ENCODE peak calls at places on chromosomes 13 and 19, in seven cellular contexts. P is adrenal gland, C is heart right ventricle, O is mammary epithelial cell, D is OCI-LY7, T is GM23338, M is cardiac muscle cell. U is an unnamed sample. For H3K36me3, the result is how much of the 10 kb centered on the place peaks cover.

GRCh38 chr13:35711909-35712308 is 235.4 kb upstream of the MAB21L1 start:
- DNase-seq in O (no peak), M (no peak), D (no peak), C (no peak), P (no peak), T (no peak), U (no peak)

GRCh38 chr19:45439569-45440258 is 16.0 kb upstream of the ERCC1 start:
- DNase-seq in P (peak), C (peak), O (peak), D (peak), T (peak), M (peak), U (no peak)

GRCh38 chr13:114110091-114110829 is 22.2 kb downstream of the RASA3 start:
- DNase-seq in M (no peak), T (peak), O (no peak), D (peak), C (no peak), P (peak), U (no peak)

GRCh38 chr13:52348983-52349780 is 56.8 kb downstream of the THSD1 start:
- DNase-seq in P (no peak), M (peak), O (peak), D (no peak), T (no peak), C (no peak), U (peak)

GRCh38 chr13:110216403-110217041 is 90.4 kb downstream of the COL4A1 start:
- DNase-seq in C (peak), O (no peak), T (no peak), M (peak), D (no peak), P (peak), U (no peak)

GRCh38 chr13:36352350-36352749 is 6.2 kb upstream of the SPART start:
- DNase-seq in C (no peak), T (no peak), M (no peak), O (no peak), D (no peak), P (no peak), U (no peak)

GRCh38 chr13:40440990-40441820 is 225.2 kb downstream of the FOXO1 start:
- DNase-seq in D (no peak), C (peak), T (no peak), O (peak), P (peak), M (peak), U (no peak)

GRCh38 chr13:111614009-111614408 is 293.6 kb downstream of the TEX29 start:
- DNase-seq in D (no peak), O (no peak), T (no peak), M (no peak), C (no peak), P (no peak), U (no peak)

GRCh38 chr19:8336072-8336569 is 6.9 kb downstream of the KANK3 start:
- DNase-seq in T (peak), P (no peak), C (no peak), D (no peak), O (no peak), M (no peak), U (no peak)

DNA sequence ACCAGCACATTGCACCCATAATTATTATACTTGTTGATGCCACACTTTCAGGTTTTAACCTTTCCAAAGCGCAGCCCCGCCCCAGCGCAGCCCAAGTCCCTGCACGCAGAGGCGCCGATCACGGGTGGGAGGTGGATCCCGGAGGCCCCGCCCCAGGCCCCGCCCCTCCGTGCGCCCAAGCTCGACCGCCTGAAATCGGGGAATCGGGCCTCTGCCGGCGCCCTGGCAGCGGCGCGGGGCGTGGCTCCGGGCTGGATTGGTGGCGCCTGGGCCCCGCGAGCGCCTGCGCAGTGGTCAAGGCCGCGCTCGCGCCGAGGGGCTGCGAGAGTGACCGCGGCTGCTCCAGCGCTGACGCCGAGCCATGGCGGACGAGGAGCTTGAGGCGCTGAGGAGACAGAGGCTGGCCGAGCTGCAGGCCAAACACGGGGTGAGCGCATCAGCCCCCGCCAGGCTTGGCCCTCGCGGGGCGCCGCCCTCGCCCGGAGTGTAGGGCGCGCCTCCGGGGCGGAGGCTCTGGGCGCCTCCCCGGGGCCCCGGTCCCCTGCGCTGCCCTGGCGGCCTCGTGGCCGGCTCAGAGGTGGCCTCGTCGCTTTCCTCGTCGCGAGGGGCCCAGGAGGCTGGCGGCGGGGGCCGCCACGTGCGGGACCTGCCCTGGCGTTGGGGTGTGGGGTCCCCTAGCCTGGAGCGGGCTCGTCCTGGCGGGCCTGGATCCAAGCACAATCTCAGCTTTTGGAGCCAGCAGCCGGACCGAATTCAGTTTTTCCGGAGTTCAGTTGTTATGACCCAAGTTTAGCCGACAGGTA is at the start of gene PDCD5:
- DNase-seq in M (peak), C (peak), T (peak), D (peak), O (peak), P (peak), U (peak)
- H3K36me3 ChIP-seq in M (under half), C (under half), T (under half), D (under half), O (under half), P (under half), U (under half)

GRCh38 chr19:10516064-10516385 is 1.2 kb downstream of the S1PR5 start:
- DNase-seq in M (no peak), O (no peak), D (no peak), C (no peak), P (no peak), T (no peak), U (no peak)
- H3K4me3 ChIP-seq in M (no peak), O (no peak), D (no peak), C (no peak), P (no peak), T (no peak), U (no peak)

GRCh38 chr19:2076481-2077082 is 19.5 kb downstream of the MOB3A start:
- DNase-seq in O (no peak), D (no peak), T (no peak), M (no peak), C (no peak), P (no peak), U (no peak)
- H3K36me3 ChIP-seq in O (under half), D (half or more), T (under half), M (under half), C (under half), P (under half), U (under half)

GRCh38 chr19:17687141-17687856 is 855 bp downstream of the UNC13A start:
- DNase-seq in P (no peak), D (no peak), M (no peak), O (no peak), T (peak), C (no peak), U (no peak)

GRCh38 chr19:17685451-17686026 is 2.6 kb downstream of the UNC13A start:
- DNase-seq in O (no peak), T (peak), D (no peak), M (no peak), P (no peak), C (no peak), U (no peak)

GRCh38 chr19:17687857-17688784 is at the start of gene UNC13A:
- DNase-seq in D (no peak), P (peak), C (peak), O (peak), M (peak), T (peak), U (no peak)

GRCh38 chr19:17686027-17686511 is 2.1 kb downstream of the UNC13A start:
- DNase-seq in M (peak), O (no peak), P (no peak), D (no peak), C (peak), T (peak), U (no peak)

DNA sequence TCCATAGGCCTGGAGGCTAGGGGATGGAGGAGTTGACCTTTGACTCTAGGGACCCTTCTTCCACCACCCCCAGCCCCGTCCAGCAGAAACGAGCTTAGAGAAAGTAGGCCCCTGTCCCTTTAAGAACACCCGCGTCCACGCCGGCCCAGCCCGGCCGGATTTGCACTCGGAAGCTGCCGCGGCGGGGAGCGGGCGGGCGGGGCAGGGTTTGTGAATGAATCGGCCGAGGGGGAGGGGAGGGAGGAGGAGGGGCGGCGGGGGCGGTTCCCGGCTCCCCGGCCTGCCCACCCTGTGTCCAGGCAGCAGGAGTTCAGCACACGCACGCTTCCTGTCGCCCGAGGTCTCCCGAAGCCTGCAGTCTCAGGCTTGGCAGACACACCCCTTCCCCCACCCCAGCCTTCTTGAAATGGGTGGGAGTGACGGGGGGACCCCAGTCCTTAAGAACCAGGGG is 1.5 kb downstream of the UNC13A start:
- DNase-seq in T (peak), C (peak), O (no peak), D (no peak), P (no peak), M (peak), U (no peak)
- H3K4me3 ChIP-seq in T (peak), C (peak), O (no peak), D (no peak), P (peak), M (peak), U (peak)

GRCh38 chr19:42204684-42205083 is 12.8 kb downstream of the DEDD2 start:
- DNase-seq in M (no peak), C (no peak), D (no peak), O (no peak), P (no peak), T (peak), U (no peak)
- H3K36me3 ChIP-seq in M (under half), C (under half), D (half or more), O (under half), P (under half), T (under half), U (under half)

GRCh38 chr19:53871448-53871847 is 3.8 kb downstream of the MYADM start:
- DNase-seq in M (no peak), P (no peak), T (no peak), C (no peak), O (no peak), D (no peak), U (no peak)

GRCh38 chr19:53868892-53869804 is 1.5 kb downstream of the MYADM start:
- DNase-seq in M (peak), T (peak), O (peak), D (peak), P (peak), C (peak), U (peak)

GRCh38 chr19:53872762-53873161 is 5.1 kb downstream of the MYADM start:
- DNase-seq in C (no peak), O (no peak), P (no peak), T (no peak), M (no peak), D (no peak), U (no peak)

GRCh38 chr19:53868091-53868891 is 608 bp downstream of the MYADM start:
- DNase-seq in D (no peak), C (peak), T (peak), M (peak), P (peak), O (peak), U (no peak)

GRCh38 chr19:53870485-53870844 is 2.8 kb downstream of the MYADM start:
- DNase-seq in D (peak), P (peak), T (no peak), O (no peak), C (no peak), M (no peak), U (no peak)
- H3K4me3 ChIP-seq in D (no peak), P (peak), T (peak), O (no peak), C (peak), M (peak), U (peak)

DNA sequence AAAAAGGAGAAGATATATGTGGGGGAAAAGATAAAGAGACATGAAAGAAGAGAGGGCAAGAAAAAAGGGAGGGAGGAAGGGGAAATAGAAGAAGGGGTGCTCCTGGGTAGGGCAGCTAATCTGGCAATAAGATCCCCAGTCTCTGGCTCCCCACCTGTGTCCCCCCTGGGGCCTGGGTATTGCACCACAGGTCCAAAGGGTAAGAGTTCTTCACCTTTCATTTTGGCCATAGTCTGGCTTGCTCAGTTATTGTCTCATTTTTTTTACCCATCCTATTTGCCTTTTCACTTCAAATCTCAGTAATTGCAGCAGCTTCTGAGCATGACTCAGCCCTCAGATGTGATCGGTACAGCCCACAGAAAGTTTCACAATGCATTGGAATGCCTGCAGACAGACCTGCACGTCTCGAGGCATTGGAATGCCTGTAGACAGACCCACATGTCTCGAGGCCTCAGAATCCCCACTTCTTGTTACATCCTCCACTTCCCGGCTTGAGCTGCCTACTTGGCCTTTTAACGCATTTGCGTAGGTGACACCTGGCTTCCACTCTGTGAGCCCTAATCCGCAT is 173.7 kb downstream of the NUFIP1 start:
- DNase-seq in D (no peak), P (peak), T (peak), O (peak), C (no peak), M (peak), U (peak)
- H3K36me3 ChIP-seq in D (under half), P (under half), T (under half), O (under half), C (under half), M (under half), U (under half)

DNA sequence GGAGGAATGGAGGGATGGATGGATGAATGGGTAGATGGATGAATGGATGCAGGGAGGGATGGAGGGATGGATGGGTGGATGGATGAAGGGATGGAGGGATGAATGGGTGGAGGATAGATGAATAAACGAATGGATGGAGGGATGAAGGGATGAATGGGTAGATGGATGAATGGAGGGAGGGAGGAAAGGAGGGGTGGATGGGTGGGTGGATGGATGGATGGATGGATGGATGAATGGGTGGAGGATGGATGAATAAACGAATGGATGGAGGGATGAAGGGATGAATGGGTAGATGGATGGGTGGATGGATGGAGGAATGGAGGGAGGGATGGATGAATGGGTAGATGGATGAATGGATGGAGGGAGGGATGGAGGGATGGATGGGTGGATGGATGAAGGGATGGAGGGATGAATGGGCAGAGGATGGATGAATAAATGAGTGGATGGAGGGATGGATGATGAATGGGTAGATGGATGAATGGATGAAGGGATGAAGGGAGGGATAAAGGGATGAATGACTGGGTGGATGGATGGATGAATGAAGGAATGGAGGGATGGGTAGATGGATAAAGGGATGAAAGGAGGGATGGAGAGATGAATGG is 33.0 kb upstream of the TPM4 start:
- DNase-seq in D (no peak), T (no peak), C (no peak), P (no peak), M (no peak), O (no peak), U (no peak)
- H3K4me3 ChIP-seq in D (no peak), T (no peak), C (no peak), P (no peak), M (no peak), O (no peak), U (no peak)

U was measured in BJ.